ENCODE peak calls at places on chromosomes 11 and 22, in eight cellular contexts. J is cardiac muscle cell, X is pancreas, W is gastrocnemius medialis, L is left ventricle myocardium inferior, G is sigmoid colon, I is tibial artery, K is heart right ventricle. T is an unnamed sample.

GRCh38 chr11:9219115-9219514 is 46.0 kb downstream of the DENND5A start:
- DNase-seq in J (no peak), X (no peak), W (no peak), L (no peak), G (no peak), I (no peak), K (no peak), T (no peak)

GRCh38 chr11:9039863-9040262 is 36.1 kb upstream of the NRIP3 start:
- DNase-seq in J (no peak), X (no peak), W (no peak), L (no peak), G (no peak), I (no peak), K (no peak), T (no peak)

GRCh38 chr22:17795143-17795542 is 20.9 kb upstream of the BID start:
- DNase-seq in J (no peak), X (no peak), W (no peak), L (no peak), G (no peak), I (no peak), K (no peak), T (no peak)

GRCh38 chr11:134120143-134120850 is 51.4 kb downstream of the JAM3 start:
- DNase-seq in J (peak; percentile 48), X (no peak), W (peak; percentile 13), L (peak; percentile 53), G (peak; percentile 91), I (peak; percentile 71), K (peak; percentile 74), T (peak; percentile 63)

GRCh38 chr11:67416416-67417335 is 1.2 kb downstream of the CARNS1 start:
- DNase-seq in J (no peak), X (peak; percentile 74), W (no peak), L (no peak), G (no peak), I (peak; percentile 57), K (no peak), T (no peak)

GRCh38 chr11:68890490-68891231 is 13.0 kb downstream of the MRPL21 start:
- DNase-seq in J (no peak), X (no peak), W (peak; percentile 59), L (peak; percentile 90), G (peak; percentile 92), I (peak; percentile 92), K (peak; percentile 95), T (peak; percentile 75)

GRCh38 chr11:79098096-79098495 is 342.7 kb downstream of the TENM4 start:
- DNase-seq in J (no peak), X (no peak), W (no peak), L (no peak), G (no peak), I (no peak), K (no peak), T (no peak)

GRCh38 chr11:3190600-3190999 is 25.5 kb upstream of the OSBPL5 start:
- DNase-seq in J (no peak), X (no peak), W (no peak), L (no peak), G (no peak), I (no peak), K (no peak), T (no peak)

GRCh38 chr11:60242607-60243292 is at the start of gene MS4A4E:
- DNase-seq in J (no peak), X (no peak), W (no peak), L (no peak), G (no peak), I (no peak), K (no peak), T (no peak)

GRCh38 chr22:17121235-17122195 is at the start of gene TMEM121B:
- DNase-seq in J (peak; percentile 94), X (peak; percentile 90), W (peak; percentile 36), L (peak; percentile 80), G (peak; percentile 76), I (peak; percentile 49), K (peak; percentile 85), T (peak; percentile 30)

GRCh38 chr11:6319001-6319878 is 1.1 kb downstream of the CAVIN3 start:
- DNase-seq in J (peak; percentile 76), X (peak; percentile 79), W (no peak), L (peak; percentile 71), G (peak; percentile 84), I (peak; percentile 41), K (peak; percentile 59), T (peak; percentile 54)

GRCh38 chr11:28743101-28743550 is 634.9 kb downstream of the METTL15 start:
- DNase-seq in J (no peak), X (no peak), W (no peak), L (no peak), G (no peak), I (no peak), K (no peak), T (no peak)

GRCh38 chr11:73647459-73648100 is 1.2 kb downstream of the PLEKHB1 start:
- DNase-seq in J (peak; percentile 93), X (peak; percentile 97), W (peak; percentile 70), L (peak; percentile 89), G (peak; percentile 95), I (peak; percentile 85), K (peak; percentile 90), T (peak; percentile 78)

GRCh38 chr11:65400295-65401072 is 14.0 kb downstream of the FRMD8 start:
- DNase-seq in J (no peak), X (peak; percentile 62), W (no peak), L (no peak), G (no peak), I (no peak), K (no peak), T (no peak)

GRCh38 chr11:65399845-65400244 is 13.4 kb downstream of the FRMD8 start:
- DNase-seq in J (no peak), X (peak; percentile 58), W (no peak), L (no peak), G (no peak), I (no peak), K (no peak), T (no peak)

GRCh38 chr11:65396769-65397745 is 10.6 kb downstream of the FRMD8 start:
- DNase-seq in J (no peak), X (peak; percentile 70), W (no peak), L (no peak), G (no peak), I (no peak), K (no peak), T (no peak)

GRCh38 chr11:65399249-65399648 is 12.8 kb downstream of the FRMD8 start:
- DNase-seq in J (no peak), X (peak; percentile 41), W (no peak), L (no peak), G (no peak), I (no peak), K (no peak), T (no peak)

GRCh38 chr11:65398362-65398910 is 12.0 kb downstream of the FRMD8 start:
- DNase-seq in J (no peak), X (peak; percentile 34), W (no peak), L (no peak), G (no peak), I (no peak), K (no peak), T (no peak)
- H3K36me3 ChIP-seq in J (peaks cover 9% of the 10 kb centered on the region), X (peaks cover 47% of the 10 kb centered on the region), W (no peaks in the 10 kb centered on the region), L (peaks cover 75% of the 10 kb centered on the region), G (peaks cover 41% of the 10 kb centered on the region), I (peaks cover 97% of the 10 kb centered on the region), K (peaks cover 92% of the 10 kb centered on the region), T (no peaks in the 10 kb centered on the region)

DNA sequence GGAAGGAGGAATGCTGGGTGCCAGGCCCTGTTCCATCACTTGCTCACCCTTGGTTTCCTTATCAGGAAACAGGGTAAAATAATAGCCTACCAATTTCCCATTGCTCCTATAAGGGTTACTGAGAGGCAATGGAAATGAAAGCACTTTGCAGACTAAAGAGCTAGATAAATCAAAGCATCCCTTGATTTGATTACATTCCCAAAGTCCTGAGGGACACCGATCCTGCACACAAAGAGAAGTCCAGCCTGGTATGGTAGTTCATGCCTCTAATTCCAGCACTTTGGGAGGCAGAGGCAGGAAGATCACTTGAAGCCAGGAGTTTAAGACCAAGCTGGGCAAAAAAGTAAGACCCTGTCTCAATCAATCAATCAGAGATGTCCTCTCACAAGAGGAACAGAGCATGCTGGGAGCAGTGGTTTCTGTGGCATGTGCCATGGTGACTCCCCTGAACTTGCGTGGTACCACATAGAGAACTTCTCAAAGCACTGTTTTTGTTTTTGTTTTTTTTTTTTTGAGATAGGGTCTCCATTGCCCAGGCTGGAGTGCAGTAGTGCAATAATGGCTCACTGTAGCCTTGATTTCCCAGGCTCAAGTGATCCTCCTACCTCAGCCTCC is 10.7 kb downstream of the TBC1D10A start:
- DNase-seq in J (no peak), X (no peak), W (no peak), L (no peak), G (no peak), I (no peak), K (no peak), T (no peak)
- H3K4me1 ChIP-seq in J (peaks cover 11% of the 10 kb centered on the region), X (peaks cover 15% of the 10 kb centered on the region), W (peaks cover 32% of the 10 kb centered on the region), L (peaks cover 98% of the 10 kb centered on the region), G (peaks cover 89% of the 10 kb centered on the region), I (peaks cover 26% of the 10 kb centered on the region), K (peaks cover 90% of the 10 kb centered on the region), T (no peaks in the 10 kb centered on the region)

GRCh38 chr22:31328545-31328960 is 17.6 kb downstream of the PATZ1 start:
- DNase-seq in J (no peak), X (no peak), W (no peak), L (no peak), G (no peak), I (no peak), K (no peak), T (no peak)
- H3K27ac ChIP-seq in J (no peak overlapping the region), X (no peak overlapping the region), W (peak overlapping the region; percentile 58), L (no peak overlapping the region), G (peak overlapping the region; percentile 20), I (no peak overlapping the region), K (no peak overlapping the region), T (peak overlapping the region; percentile 76)

DNA sequence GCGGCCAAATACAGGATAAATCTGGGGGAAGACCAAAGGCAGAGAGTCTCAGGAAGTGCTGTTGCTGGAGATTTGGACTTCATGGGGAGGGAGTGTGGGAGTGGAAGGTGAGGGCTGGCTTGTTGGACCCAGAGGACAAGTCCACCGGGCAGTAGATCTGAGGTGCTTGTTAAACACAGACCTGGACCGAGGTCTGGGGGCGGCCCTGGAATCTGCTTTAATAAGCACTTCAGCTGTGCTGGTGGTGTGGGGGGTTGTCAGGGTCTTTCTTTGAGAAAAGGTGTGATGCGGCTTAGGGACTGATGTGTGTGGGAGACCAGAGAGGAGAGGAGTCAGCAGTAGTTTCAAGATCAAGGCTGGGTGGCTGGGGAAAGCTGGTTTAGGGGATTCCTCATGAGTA is 4.4 kb downstream of the TRMU start:
- DNase-seq in J (no peak), X (peak; percentile 15), W (no peak), L (peak; percentile 10), G (no peak), I (no peak), K (no peak), T (no peak)
- H3K36me3 ChIP-seq in J (peaks cover 32% of the 10 kb centered on the region), X (peaks cover 36% of the 10 kb centered on the region), W (no peaks in the 10 kb centered on the region), L (peaks cover 71% of the 10 kb centered on the region), G (peaks cover 25% of the 10 kb centered on the region), I (peaks cover 75% of the 10 kb centered on the region), K (peaks cover 76% of the 10 kb centered on the region), T (no peaks in the 10 kb centered on the region)

T was measured in uterus.